ENCODE peak calls at places on chromosomes 7 and 10, in six cellular contexts. One of them, this sample, is unnamed.

GRCh38 chr10:70758757-70759514 is 26.2 kb downstream of the TBATA start:
- DNase-seq in lower lobe of right lung: peak; percentile 46
- DNase-seq in BJ: no peak
- DNase-seq in CD4-positive, alpha-beta T cell: peak; percentile 59
- DNase-seq in right cardiac atrium: peak; percentile 68
- DNase-seq in bronchial epithelial cell: peak; percentile 54
- DNase-seq in this sample: peak; percentile 80

GRCh38 chr10:90319188-90319914 is 538.5 kb downstream of the HTR7 start:
- DNase-seq in bronchial epithelial cell: peak; percentile 97
- DNase-seq in right cardiac atrium: no peak
- DNase-seq in lower lobe of right lung: no peak
- DNase-seq in CD4-positive, alpha-beta T cell: no peak
- DNase-seq in BJ: no peak
- DNase-seq in this sample: no peak

GRCh38 chr10:92800122-92800521 is 48.2 kb upstream of the EXOC6 start:
- DNase-seq in right cardiac atrium: no peak
- DNase-seq in BJ: no peak
- DNase-seq in bronchial epithelial cell: no peak
- DNase-seq in lower lobe of right lung: no peak
- DNase-seq in CD4-positive, alpha-beta T cell: no peak
- DNase-seq in this sample: no peak

GRCh38 chr7:32516551-32517082 is 21.3 kb downstream of the AVL9 start:
- DNase-seq in CD4-positive, alpha-beta T cell: no peak
- DNase-seq in bronchial epithelial cell: no peak
- DNase-seq in BJ: no peak
- DNase-seq in lower lobe of right lung: no peak
- DNase-seq in right cardiac atrium: no peak
- DNase-seq in this sample: no peak

GRCh38 chr7:81234896-81235295 is 316.0 kb upstream of the SEMA3C start:
- DNase-seq in CD4-positive, alpha-beta T cell: no peak
- DNase-seq in lower lobe of right lung: no peak
- DNase-seq in bronchial epithelial cell: peak; percentile 55
- DNase-seq in BJ: no peak
- DNase-seq in right cardiac atrium: peak; percentile 18
- DNase-seq in this sample: no peak

GRCh38 chr7:115230882-115231508 is 309.1 kb downstream of the MDFIC start:
- DNase-seq in right cardiac atrium: no peak
- DNase-seq in lower lobe of right lung: no peak
- DNase-seq in bronchial epithelial cell: peak; percentile 98
- DNase-seq in BJ: peak; percentile 91
- DNase-seq in CD4-positive, alpha-beta T cell: no peak
- DNase-seq in this sample: no peak

GRCh38 chr7:34844401-34844800 is 186.4 kb downstream of the NPSR1 start:
- DNase-seq in lower lobe of right lung: no peak
- DNase-seq in BJ: no peak
- DNase-seq in bronchial epithelial cell: no peak
- DNase-seq in right cardiac atrium: no peak
- DNase-seq in CD4-positive, alpha-beta T cell: no peak
- DNase-seq in this sample: no peak

GRCh38 chr10:45235823-45236222 is 79.6 kb downstream of the OR13A1 start:
- DNase-seq in BJ: no peak
- DNase-seq in CD4-positive, alpha-beta T cell: no peak
- DNase-seq in lower lobe of right lung: no peak
- DNase-seq in bronchial epithelial cell: peak; percentile 54
- DNase-seq in right cardiac atrium: no peak
- DNase-seq in this sample: no peak

GRCh38 chr7:116584721-116585120 is 59.9 kb downstream of the CAV1 start:
- DNase-seq in right cardiac atrium: no peak
- DNase-seq in bronchial epithelial cell: no peak
- DNase-seq in BJ: no peak
- DNase-seq in CD4-positive, alpha-beta T cell: no peak
- DNase-seq in lower lobe of right lung: no peak
- DNase-seq in this sample: no peak

GRCh38 chr10:91590904-91591791 is 41.7 kb downstream of the PPP1R3C start:
- DNase-seq in right cardiac atrium: peak; percentile 46
- DNase-seq in BJ: peak; percentile 61
- DNase-seq in bronchial epithelial cell: peak; percentile 64
- DNase-seq in CD4-positive, alpha-beta T cell: no peak
- DNase-seq in lower lobe of right lung: no peak
- DNase-seq in this sample: no peak

GRCh38 chr7:159271795-159272194 is 127.1 kb upstream of the VIPR2 start:
- DNase-seq in lower lobe of right lung: no peak
- DNase-seq in right cardiac atrium: no peak
- DNase-seq in bronchial epithelial cell: no peak
- DNase-seq in BJ: no peak
- DNase-seq in CD4-positive, alpha-beta T cell: no peak
- DNase-seq in this sample: no peak

GRCh38 chr7:131370523-131370968 is 42.9 kb downstream of the MKLN1 start:
- DNase-seq in right cardiac atrium: no peak
- DNase-seq in bronchial epithelial cell: peak; percentile 29
- DNase-seq in lower lobe of right lung: no peak
- DNase-seq in BJ: no peak
- DNase-seq in CD4-positive, alpha-beta T cell: no peak
- DNase-seq in this sample: no peak

GRCh38 chr10:62512732-62513475 is 138.7 kb downstream of the ZNF365 start:
- DNase-seq in bronchial epithelial cell: peak; percentile 81
- DNase-seq in lower lobe of right lung: no peak
- DNase-seq in BJ: no peak
- DNase-seq in CD4-positive, alpha-beta T cell: no peak
- DNase-seq in right cardiac atrium: no peak
- DNase-seq in this sample: no peak

GRCh38 chr7:977326-978048 is 2.1 kb upstream of the COX19 start:
- DNase-seq in BJ: no peak
- DNase-seq in right cardiac atrium: no peak
- DNase-seq in bronchial epithelial cell: no peak
- DNase-seq in CD4-positive, alpha-beta T cell: no peak
- DNase-seq in lower lobe of right lung: no peak
- DNase-seq in this sample: no peak

GRCh38 chr10:129466703-129467345 is at the start of gene MGMT:
- DNase-seq in lower lobe of right lung: peak; percentile 97
- DNase-seq in CD4-positive, alpha-beta T cell: peak; percentile 99
- DNase-seq in BJ: peak; percentile 17
- DNase-seq in bronchial epithelial cell: peak; percentile 44
- DNase-seq in right cardiac atrium: peak; percentile 95
- DNase-seq in this sample: peak; percentile 90

GRCh38 chr10:16674147-16674703 is 143.0 kb downstream of the RSU1 start:
- DNase-seq in BJ: no peak
- DNase-seq in bronchial epithelial cell: no peak
- DNase-seq in right cardiac atrium: no peak
- DNase-seq in CD4-positive, alpha-beta T cell: no peak
- DNase-seq in lower lobe of right lung: no peak
- DNase-seq in this sample: no peak

GRCh38 chr10:104123397-104123796 is 1.4 kb downstream of the SFR1 start:
- DNase-seq in BJ: no peak
- DNase-seq in CD4-positive, alpha-beta T cell: no peak
- DNase-seq in right cardiac atrium: no peak
- DNase-seq in bronchial epithelial cell: peak; percentile 50
- DNase-seq in lower lobe of right lung: no peak
- DNase-seq in this sample: no peak

GRCh38 chr7:46454796-46455195 is 533.7 kb upstream of the IGFBP3 start:
- DNase-seq in bronchial epithelial cell: no peak
- DNase-seq in lower lobe of right lung: no peak
- DNase-seq in right cardiac atrium: no peak
- DNase-seq in CD4-positive, alpha-beta T cell: no peak
- DNase-seq in BJ: no peak
- DNase-seq in this sample: no peak
- H3K27me3 ChIP-seq in bronchial epithelial cell: no peaks in the 10 kb centered on the region
- H3K27me3 ChIP-seq in lower lobe of right lung: no peaks in the 10 kb centered on the region
- H3K27me3 ChIP-seq in right cardiac atrium: no peaks in the 10 kb centered on the region
- H3K27me3 ChIP-seq in CD4-positive, alpha-beta T cell: no peaks in the 10 kb centered on the region
- H3K27me3 ChIP-seq in BJ: no peaks in the 10 kb centered on the region
- H3K27me3 ChIP-seq in this sample: no peaks in the 10 kb centered on the region

GRCh38 chr7:27172388-27172774 is 1.7 kb downstream of the HOXA10 start:
- DNase-seq in right cardiac atrium: no peak
- DNase-seq in lower lobe of right lung: no peak
- DNase-seq in bronchial epithelial cell: no peak
- DNase-seq in CD4-positive, alpha-beta T cell: no peak
- DNase-seq in BJ: no peak
- DNase-seq in this sample: no peak

GRCh38 chr7:27170936-27171635 is 3.0 kb downstream of the HOXA10 start:
- DNase-seq in right cardiac atrium: no peak
- DNase-seq in BJ: no peak
- DNase-seq in bronchial epithelial cell: no peak
- DNase-seq in CD4-positive, alpha-beta T cell: no peak
- DNase-seq in lower lobe of right lung: no peak
- DNase-seq in this sample: no peak

GRCh38 chr7:27169658-27170493 is 4.2 kb downstream of the HOXA10 start:
- DNase-seq in bronchial epithelial cell: no peak
- DNase-seq in CD4-positive, alpha-beta T cell: no peak
- DNase-seq in BJ: no peak
- DNase-seq in lower lobe of right lung: peak; percentile 39
- DNase-seq in right cardiac atrium: no peak
- DNase-seq in this sample: no peak

GRCh38 chr7:27171636-27172387 is 2.3 kb downstream of the HOXA10 start:
- DNase-seq in CD4-positive, alpha-beta T cell: no peak
- DNase-seq in lower lobe of right lung: no peak
- DNase-seq in right cardiac atrium: no peak
- DNase-seq in bronchial epithelial cell: no peak
- DNase-seq in BJ: no peak
- DNase-seq in this sample: no peak

GRCh38 chr7:27170494-27170811 is 3.7 kb downstream of the HOXA10 start:
- DNase-seq in BJ: no peak
- DNase-seq in CD4-positive, alpha-beta T cell: no peak
- DNase-seq in bronchial epithelial cell: no peak
- DNase-seq in lower lobe of right lung: no peak
- DNase-seq in right cardiac atrium: no peak
- DNase-seq in this sample: no peak
- H3K27me3 ChIP-seq in BJ: no peaks in the 10 kb centered on the region
- H3K27me3 ChIP-seq in CD4-positive, alpha-beta T cell: peaks cover 100% of the 10 kb centered on the region
- H3K27me3 ChIP-seq in bronchial epithelial cell: peaks cover 83% of the 10 kb centered on the region
- H3K27me3 ChIP-seq in lower lobe of right lung: peaks cover 100% of the 10 kb centered on the region
- H3K27me3 ChIP-seq in right cardiac atrium: no peaks in the 10 kb centered on the region
- H3K27me3 ChIP-seq in this sample: peaks cover 98% of the 10 kb centered on the region

GRCh38 chr10:77664018-77664417 is 26.4 kb upstream of the KCNMA1 start:
- DNase-seq in CD4-positive, alpha-beta T cell: no peak
- DNase-seq in bronchial epithelial cell: no peak
- DNase-seq in lower lobe of right lung: no peak
- DNase-seq in right cardiac atrium: no peak
- DNase-seq in BJ: no peak
- DNase-seq in this sample: no peak
- H3K27me3 ChIP-seq in CD4-positive, alpha-beta T cell: no peaks in the 10 kb centered on the region
- H3K27me3 ChIP-seq in bronchial epithelial cell: no peaks in the 10 kb centered on the region
- H3K27me3 ChIP-seq in lower lobe of right lung: no peaks in the 10 kb centered on the region
- H3K27me3 ChIP-seq in right cardiac atrium: no peaks in the 10 kb centered on the region
- H3K27me3 ChIP-seq in BJ: peaks cover 3% of the 10 kb centered on the region
- H3K27me3 ChIP-seq in this sample: no peaks in the 10 kb centered on the region

DNA sequence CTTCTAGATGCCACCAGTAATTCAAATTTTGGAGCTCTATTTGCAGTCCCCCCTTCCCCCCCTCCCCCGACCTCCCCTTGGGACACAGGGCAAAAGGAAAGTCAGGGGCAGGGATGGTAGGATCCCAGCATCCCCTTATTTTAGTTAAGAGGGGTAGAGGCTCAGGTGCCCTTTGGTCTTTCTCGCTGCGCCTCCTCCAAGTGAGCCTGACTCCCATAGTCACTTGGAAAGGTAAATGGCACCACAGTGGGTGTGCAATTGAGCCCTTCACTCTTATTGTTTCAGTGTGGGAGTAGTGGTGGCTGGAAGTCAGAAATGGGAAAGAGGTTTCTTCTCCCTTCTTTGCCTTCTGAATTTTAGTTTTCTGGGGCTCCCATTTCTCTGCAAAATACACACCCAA is 8.2 kb upstream of the FEZF1 start:
- DNase-seq in right cardiac atrium: no peak
- DNase-seq in BJ: no peak
- DNase-seq in lower lobe of right lung: no peak
- DNase-seq in bronchial epithelial cell: no peak
- DNase-seq in CD4-positive, alpha-beta T cell: no peak
- DNase-seq in this sample: no peak
- H3K27me3 ChIP-seq in right cardiac atrium: peaks cover 3% of the 10 kb centered on the region
- H3K27me3 ChIP-seq in BJ: peaks cover 45% of the 10 kb centered on the region
- H3K27me3 ChIP-seq in lower lobe of right lung: peaks cover 95% of the 10 kb centered on the region
- H3K27me3 ChIP-seq in bronchial epithelial cell: peaks cover 66% of the 10 kb centered on the region
- H3K27me3 ChIP-seq in CD4-positive, alpha-beta T cell: peaks cover 96% of the 10 kb centered on the region
- H3K27me3 ChIP-seq in this sample: peaks cover 73% of the 10 kb centered on the region

DNA sequence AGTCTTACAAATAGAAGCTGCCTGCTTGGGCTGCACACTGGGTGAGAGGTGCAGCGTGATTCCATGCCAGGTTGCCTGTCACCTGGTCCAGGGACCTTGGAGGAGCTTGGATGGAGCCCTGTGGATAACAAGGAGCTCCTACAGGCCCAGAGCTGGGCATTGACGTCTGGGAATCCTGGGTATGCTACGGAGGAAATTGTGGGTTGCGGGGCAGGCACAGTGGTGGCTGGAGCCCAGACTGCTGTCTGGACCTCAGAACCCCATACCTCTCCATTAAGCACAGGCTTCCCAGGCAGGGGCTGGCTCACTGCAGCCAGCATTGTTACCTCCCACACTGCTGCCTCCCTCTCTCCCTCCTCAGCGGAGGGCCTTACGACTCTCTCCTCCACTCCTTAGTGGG is 309.1 kb downstream of the RPS24 start:
- DNase-seq in bronchial epithelial cell: no peak
- DNase-seq in right cardiac atrium: no peak
- DNase-seq in lower lobe of right lung: no peak
- DNase-seq in BJ: no peak
- DNase-seq in CD4-positive, alpha-beta T cell: no peak
- DNase-seq in this sample: no peak
- H3K27me3 ChIP-seq in bronchial epithelial cell: peaks cover 5% of the 10 kb centered on the region
- H3K27me3 ChIP-seq in right cardiac atrium: no peaks in the 10 kb centered on the region
- H3K27me3 ChIP-seq in lower lobe of right lung: no peaks in the 10 kb centered on the region
- H3K27me3 ChIP-seq in BJ: no peaks in the 10 kb centered on the region
- H3K27me3 ChIP-seq in CD4-positive, alpha-beta T cell: no peaks in the 10 kb centered on the region
- H3K27me3 ChIP-seq in this sample: no peaks in the 10 kb centered on the region

DNA sequence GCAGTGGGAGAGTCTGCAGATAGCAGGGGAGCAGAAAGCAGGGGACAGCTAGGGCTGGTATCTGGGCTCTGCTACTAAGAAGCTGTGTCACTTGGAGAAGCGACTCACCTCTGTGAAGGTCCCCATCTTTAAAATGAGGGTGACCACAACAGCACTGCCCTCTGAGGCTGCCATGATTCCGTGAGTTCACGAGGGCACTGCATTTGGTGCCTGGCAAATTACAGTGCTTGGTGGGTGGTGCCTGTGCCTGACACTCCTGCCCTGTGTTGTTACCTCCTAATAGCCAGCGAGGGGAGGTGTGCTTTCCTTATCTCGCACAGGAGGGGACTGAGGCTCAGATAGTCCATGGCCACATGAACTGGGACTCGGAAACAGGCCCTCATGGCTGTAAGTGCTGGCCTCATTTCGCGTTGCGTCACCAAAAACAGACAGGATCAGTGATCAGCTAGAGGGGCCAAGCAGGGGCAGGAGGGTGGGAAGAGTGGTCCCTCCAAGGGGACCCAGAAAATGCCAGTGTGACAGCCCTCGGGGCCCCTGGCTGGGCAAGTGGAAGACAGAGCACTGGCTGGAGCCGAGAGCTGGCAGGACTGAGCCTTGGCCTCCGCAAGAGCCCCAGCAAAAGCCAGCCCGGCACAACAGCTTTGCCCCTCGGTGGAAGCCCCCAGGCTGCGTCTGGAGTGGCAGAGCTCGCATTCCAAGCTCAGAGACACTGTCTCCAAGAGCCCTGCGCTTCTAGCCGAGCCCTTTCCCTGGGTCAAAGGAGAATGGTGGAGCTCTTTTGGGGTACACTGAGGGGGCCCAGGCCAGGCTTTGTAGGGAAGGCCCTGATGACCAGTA is 17.3 kb upstream of the BNIP3 start:
- DNase-seq in right cardiac atrium: no peak
- DNase-seq in CD4-positive, alpha-beta T cell: no peak
- DNase-seq in bronchial epithelial cell: no peak
- DNase-seq in BJ: no peak
- DNase-seq in lower lobe of right lung: no peak
- DNase-seq in this sample: no peak
- H3K27me3 ChIP-seq in right cardiac atrium: no peaks in the 10 kb centered on the region
- H3K27me3 ChIP-seq in CD4-positive, alpha-beta T cell: no peaks in the 10 kb centered on the region
- H3K27me3 ChIP-seq in bronchial epithelial cell: no peaks in the 10 kb centered on the region
- H3K27me3 ChIP-seq in BJ: peaks cover 6% of the 10 kb centered on the region
- H3K27me3 ChIP-seq in lower lobe of right lung: no peaks in the 10 kb centered on the region
- H3K27me3 ChIP-seq in this sample: no peaks in the 10 kb centered on the region

GRCh38 chr10:8305871-8306652 is 251.6 kb downstream of the GATA3 start:
- DNase-seq in BJ: no peak
- DNase-seq in right cardiac atrium: no peak
- DNase-seq in CD4-positive, alpha-beta T cell: no peak
- DNase-seq in bronchial epithelial cell: no peak
- DNase-seq in lower lobe of right lung: no peak
- DNase-seq in this sample: no peak
- H3K27me3 ChIP-seq in BJ: no peaks in the 10 kb centered on the region
- H3K27me3 ChIP-seq in right cardiac atrium: no peaks in the 10 kb centered on the region
- H3K27me3 ChIP-seq in CD4-positive, alpha-beta T cell: no peaks in the 10 kb centered on the region
- H3K27me3 ChIP-seq in bronchial epithelial cell: no peaks in the 10 kb centered on the region
- H3K27me3 ChIP-seq in lower lobe of right lung: peaks cover 10% of the 10 kb centered on the region
- H3K27me3 ChIP-seq in this sample: no peaks in the 10 kb centered on the region

This sample was measured in dorsolateral prefrontal cortex.